ENCODE peak calls at places on chromosomes 16 and 17, in six cellular contexts. One of them, this sample, is unnamed.
A peak's percentile ranks its signal among the peaks of the same experiment; 100 is the strongest.

GRCh38 chr16:60553316-60553801 is 1482.9 kb downstream of the CDH8 start:
- DNase-seq in transverse colon: no peak
- DNase-seq in sigmoid colon: no peak
- DNase-seq in ovary: no peak
- DNase-seq in K562: no peak
- DNase-seq in GM12878: no peak
- DNase-seq in this sample: no peak

GRCh38 chr17:32341857-32342602 is at the start of gene C17orf75:
- DNase-seq in transverse colon: peak; percentile 82
- DNase-seq in sigmoid colon: peak; percentile 90
- DNase-seq in ovary: peak; percentile 80
- DNase-seq in K562: peak; percentile 76
- DNase-seq in GM12878: peak; percentile 42
- DNase-seq in this sample: peak; percentile 82

GRCh38 chr17:64133546-64134215 is 3.7 kb upstream of the ERN1 start:
- DNase-seq in transverse colon: no peak
- DNase-seq in sigmoid colon: no peak
- DNase-seq in ovary: no peak
- DNase-seq in K562: peak; percentile 64
- DNase-seq in GM12878: no peak
- DNase-seq in this sample: peak; percentile 42

GRCh38 chr17:63308272-63308671 is 137.8 kb downstream of the CYB561 start:
- DNase-seq in transverse colon: no peak
- DNase-seq in sigmoid colon: no peak
- DNase-seq in ovary: no peak
- DNase-seq in K562: no peak
- DNase-seq in GM12878: no peak
- DNase-seq in this sample: no peak

GRCh38 chr16:71585318-71585703 is 8.4 kb upstream of the TAT start:
- DNase-seq in transverse colon: no peak
- DNase-seq in sigmoid colon: no peak
- DNase-seq in ovary: no peak
- DNase-seq in K562: no peak
- DNase-seq in GM12878: no peak
- DNase-seq in this sample: no peak

GRCh38 chr16:69073181-69073669 is 32.2 kb upstream of the HAS3 start:
- DNase-seq in transverse colon: no peak
- DNase-seq in sigmoid colon: no peak
- DNase-seq in ovary: no peak
- DNase-seq in K562: no peak
- DNase-seq in GM12878: no peak
- DNase-seq in this sample: no peak

GRCh38 chr17:56217921-56218320 is 64.6 kb downstream of the ANKFN1 start:
- DNase-seq in transverse colon: no peak
- DNase-seq in sigmoid colon: no peak
- DNase-seq in ovary: no peak
- DNase-seq in K562: no peak
- DNase-seq in GM12878: no peak
- DNase-seq in this sample: no peak

GRCh38 chr17:29577778-29578211 is 9.3 kb downstream of the TP53I13 start:
- DNase-seq in transverse colon: no peak
- DNase-seq in sigmoid colon: no peak
- DNase-seq in ovary: peak; percentile 41
- DNase-seq in K562: no peak
- DNase-seq in GM12878: no peak
- DNase-seq in this sample: no peak

GRCh38 chr16:27273670-27274522 is 5.3 kb upstream of the NSMCE1 start:
- DNase-seq in transverse colon: peak; percentile 41
- DNase-seq in sigmoid colon: no peak
- DNase-seq in ovary: no peak
- DNase-seq in K562: no peak
- DNase-seq in GM12878: no peak
- DNase-seq in this sample: no peak

GRCh38 chr17:28402224-28402630 is 3.8 kb downstream of the SLC46A1 start:
- DNase-seq in transverse colon: no peak
- DNase-seq in sigmoid colon: no peak
- DNase-seq in ovary: no peak
- DNase-seq in K562: no peak
- DNase-seq in GM12878: no peak
- DNase-seq in this sample: no peak

GRCh38 chr17:57114085-57114673 is 29.1 kb downstream of the AKAP1 start:
- DNase-seq in transverse colon: peak; percentile 68
- DNase-seq in sigmoid colon: no peak
- DNase-seq in ovary: peak; percentile 33
- DNase-seq in K562: peak; percentile 78
- DNase-seq in GM12878: no peak
- DNase-seq in this sample: peak; percentile 68

GRCh38 chr17:6305613-6306360 is 129.1 kb downstream of the AIPL1 start:
- DNase-seq in transverse colon: no peak
- DNase-seq in sigmoid colon: no peak
- DNase-seq in ovary: no peak
- DNase-seq in K562: no peak
- DNase-seq in GM12878: no peak
- DNase-seq in this sample: no peak

GRCh38 chr16:85080923-85081498 is 31.3 kb downstream of the CIBAR2 start:
- DNase-seq in transverse colon: no peak
- DNase-seq in sigmoid colon: no peak
- DNase-seq in ovary: no peak
- DNase-seq in K562: no peak
- DNase-seq in GM12878: no peak
- DNase-seq in this sample: peak; percentile 49

GRCh38 chr16:11495066-11495407 is 91.7 kb downstream of the LITAF start:
- DNase-seq in transverse colon: no peak
- DNase-seq in sigmoid colon: no peak
- DNase-seq in ovary: no peak
- DNase-seq in K562: no peak
- DNase-seq in GM12878: no peak
- DNase-seq in this sample: no peak

GRCh38 chr16:11492808-11493530 is 93.8 kb downstream of the LITAF start:
- DNase-seq in transverse colon: no peak
- DNase-seq in sigmoid colon: no peak
- DNase-seq in ovary: no peak
- DNase-seq in K562: no peak
- DNase-seq in GM12878: no peak
- DNase-seq in this sample: no peak

GRCh38 chr16:11493531-11493929 is 93.2 kb downstream of the LITAF start:
- DNase-seq in transverse colon: no peak
- DNase-seq in sigmoid colon: no peak
- DNase-seq in ovary: no peak
- DNase-seq in K562: peak; percentile 69
- DNase-seq in GM12878: no peak
- DNase-seq in this sample: peak; percentile 27

GRCh38 chr16:11494029-11494428 is 92.7 kb downstream of the LITAF start:
- DNase-seq in transverse colon: no peak
- DNase-seq in sigmoid colon: no peak
- DNase-seq in ovary: no peak
- DNase-seq in K562: peak; percentile 67
- DNase-seq in GM12878: no peak
- DNase-seq in this sample: no peak

GRCh38 chr16:11494433-11494832 is 92.3 kb downstream of the LITAF start:
- DNase-seq in transverse colon: no peak
- DNase-seq in sigmoid colon: no peak
- DNase-seq in ovary: no peak
- DNase-seq in K562: no peak
- DNase-seq in GM12878: no peak
- DNase-seq in this sample: no peak
- TF ChIP-seq POLR2A in transverse colon: no peak
- TF ChIP-seq POLR2A in sigmoid colon: no peak
- TF ChIP-seq POLR2A in ovary: no peak
- TF ChIP-seq POLR2A in K562: no peak
- TF ChIP-seq POLR2A in GM12878: no peak
- TF ChIP-seq POLR2A in this sample: no peak

DNA sequence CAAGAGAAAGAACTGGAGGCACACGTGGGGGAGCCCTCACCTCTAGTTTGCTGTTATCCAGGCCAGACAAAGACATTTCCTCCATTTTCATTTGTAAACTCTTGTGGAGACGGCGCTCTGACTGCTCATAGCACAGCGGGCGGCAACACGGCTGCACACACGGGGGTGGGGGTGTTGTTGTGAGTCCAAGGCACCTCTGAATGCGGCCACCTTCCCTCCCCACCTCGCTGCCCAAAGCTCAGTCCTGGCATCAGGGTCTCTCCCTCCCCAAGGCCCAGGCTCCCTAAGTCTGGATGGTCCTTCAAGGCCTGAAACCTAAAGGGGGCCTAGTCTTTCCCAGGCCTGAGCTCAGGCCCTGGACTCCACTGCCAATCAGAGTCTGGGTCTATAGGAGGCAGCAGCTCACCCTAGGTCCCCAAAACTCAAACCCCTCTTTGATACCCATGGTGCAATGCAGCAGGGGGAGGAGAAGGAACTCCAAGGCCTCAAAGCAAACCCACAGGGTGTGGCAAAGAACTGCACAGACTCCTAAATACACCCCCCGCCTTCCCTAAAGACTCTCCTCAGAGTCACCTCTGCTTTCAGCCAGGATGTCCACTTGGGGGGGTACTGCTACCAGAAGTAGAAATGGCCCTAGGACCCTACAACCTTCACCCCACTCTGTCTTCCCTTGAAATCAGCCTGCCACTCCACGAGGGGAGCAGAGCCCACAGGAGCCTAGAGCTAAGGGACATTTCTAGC is 1.5 kb downstream of the ATXN7L3 start:
- DNase-seq in transverse colon: peak; percentile 49
- DNase-seq in sigmoid colon: no peak
- DNase-seq in ovary: no peak
- DNase-seq in K562: peak; percentile 80
- DNase-seq in GM12878: no peak
- DNase-seq in this sample: peak; percentile 62
- TF ChIP-seq CTCF in transverse colon: no peak
- TF ChIP-seq CTCF in sigmoid colon: no peak
- TF ChIP-seq CTCF in ovary: no peak
- TF ChIP-seq CTCF in K562: peak; percentile 60
- TF ChIP-seq CTCF in GM12878: peak; percentile 28
- TF ChIP-seq CTCF in this sample: no peak

GRCh38 chr17:73718912-73719311 is 74.7 kb upstream of the SDK2 start:
- DNase-seq in transverse colon: no peak
- DNase-seq in sigmoid colon: no peak
- DNase-seq in ovary: no peak
- DNase-seq in K562: no peak
- DNase-seq in GM12878: no peak
- DNase-seq in this sample: no peak

GRCh38 chr17:73713136-73713535 is 68.9 kb upstream of the SDK2 start:
- DNase-seq in transverse colon: no peak
- DNase-seq in sigmoid colon: no peak
- DNase-seq in ovary: no peak
- DNase-seq in K562: no peak
- DNase-seq in GM12878: no peak
- DNase-seq in this sample: no peak

GRCh38 chr17:73717690-73718089 is 73.4 kb upstream of the SDK2 start:
- DNase-seq in transverse colon: no peak
- DNase-seq in sigmoid colon: no peak
- DNase-seq in ovary: no peak
- DNase-seq in K562: no peak
- DNase-seq in GM12878: no peak
- DNase-seq in this sample: no peak

GRCh38 chr17:73718362-73718761 is 74.1 kb upstream of the SDK2 start:
- DNase-seq in transverse colon: no peak
- DNase-seq in sigmoid colon: no peak
- DNase-seq in ovary: no peak
- DNase-seq in K562: no peak
- DNase-seq in GM12878: no peak
- DNase-seq in this sample: no peak

GRCh38 chr17:73715714-73716113 is 71.5 kb upstream of the SDK2 start:
- DNase-seq in transverse colon: no peak
- DNase-seq in sigmoid colon: no peak
- DNase-seq in ovary: no peak
- DNase-seq in K562: no peak
- DNase-seq in GM12878: no peak
- DNase-seq in this sample: peak; percentile 32
- H3K4me1 ChIP-seq in transverse colon: peaks cover 6% of the 10 kb centered on the region
- H3K4me1 ChIP-seq in sigmoid colon: peaks cover 15% of the 10 kb centered on the region
- H3K4me1 ChIP-seq in ovary: peaks cover 2% of the 10 kb centered on the region
- H3K4me1 ChIP-seq in K562: peaks cover 3% of the 10 kb centered on the region
- H3K4me1 ChIP-seq in GM12878: no peaks in the 10 kb centered on the region
- H3K4me1 ChIP-seq in this sample: peaks cover 18% of the 10 kb centered on the region

DNA sequence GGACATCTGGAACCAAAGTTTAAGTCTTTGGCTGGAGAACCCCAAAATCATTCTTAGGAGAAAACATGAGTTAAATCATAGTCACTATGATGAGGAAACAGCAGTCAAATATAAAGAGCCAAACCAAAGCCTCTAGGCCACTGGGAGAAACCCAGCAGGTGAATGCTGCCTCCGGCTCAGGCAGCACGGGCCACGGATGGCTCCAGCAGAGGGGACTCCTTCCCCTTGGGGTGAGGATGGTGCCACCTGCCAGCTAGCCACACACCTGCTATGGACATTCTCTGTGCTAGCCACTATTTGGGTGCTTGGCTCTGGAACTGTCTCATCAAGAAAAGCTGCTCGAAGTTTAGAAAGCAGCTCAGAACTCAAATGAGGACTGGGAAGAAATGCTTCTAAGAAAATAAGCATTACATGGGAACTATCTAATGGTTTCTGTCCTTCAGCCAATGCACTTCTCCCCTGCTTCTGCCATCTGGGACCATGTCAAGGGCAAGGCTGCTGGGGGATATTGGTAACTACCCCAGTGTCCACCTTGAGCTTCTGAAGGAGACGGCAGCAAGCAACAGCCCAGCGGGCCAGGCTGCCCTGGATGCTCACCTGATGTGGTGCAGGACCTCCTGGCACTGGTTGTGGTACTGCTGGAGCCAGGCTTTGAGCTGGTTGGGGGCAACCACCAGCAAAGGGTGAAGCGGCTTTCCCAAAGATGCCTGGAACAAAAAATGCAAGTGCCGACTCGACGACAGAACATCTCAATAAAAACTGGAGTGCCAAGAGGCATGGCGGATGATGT is 22.5 kb downstream of the ELAC2 start:
- DNase-seq in transverse colon: no peak
- DNase-seq in sigmoid colon: peak; percentile 35
- DNase-seq in ovary: no peak
- DNase-seq in K562: no peak
- DNase-seq in GM12878: no peak
- DNase-seq in this sample: no peak
- TF ChIP-seq POLR2A in transverse colon: no peak
- TF ChIP-seq POLR2A in sigmoid colon: no peak
- TF ChIP-seq POLR2A in ovary: no peak
- TF ChIP-seq POLR2A in K562: no peak
- TF ChIP-seq POLR2A in GM12878: no peak
- TF ChIP-seq POLR2A in this sample: no peak

GRCh38 chr17:66300956-66301355 is 1.5 kb upstream of the PRKCA start:
- DNase-seq in transverse colon: no peak
- DNase-seq in sigmoid colon: no peak
- DNase-seq in ovary: no peak
- DNase-seq in K562: no peak
- DNase-seq in GM12878: no peak
- DNase-seq in this sample: no peak
- TF ChIP-seq CTCF in transverse colon: no peak
- TF ChIP-seq CTCF in sigmoid colon: no peak
- TF ChIP-seq CTCF in ovary: no peak
- TF ChIP-seq CTCF in K562: no peak
- TF ChIP-seq CTCF in GM12878: no peak
- TF ChIP-seq CTCF in this sample: no peak